ENCODE peak calls at places on chromosome 15, in six cellular contexts. C is CD8-positive, alpha-beta T cell; U is ovary; N is GM23248; X is cardiac muscle cell; V is HepG2. Z is an unnamed sample. For H3K4me1 and H3K36me3, the result is how much of the 10 kb centered on the place peaks cover.

GRCh38 chr15:31136016-31136415 is 34.5 kb upstream of the TRPM1 start:
- DNase-seq in C (no peak), U (no peak), N (no peak), X (no peak), V (peak), Z (no peak)

GRCh38 chr15:65666257-65666656 is 44.5 kb downstream of the SLC24A1 start:
- DNase-seq in C (no peak), U (no peak), N (peak), X (no peak), V (no peak), Z (no peak)

GRCh38 chr15:91853501-91853967 is at the start of gene SLCO3A1:
- DNase-seq in C (peak), U (peak), N (peak), X (peak), V (no peak), Z (peak)

GRCh38 chr15:76190767-76191538 is 120.3 kb downstream of the ETFA start:
- DNase-seq in C (peak), U (peak), N (peak), X (peak), V (peak), Z (peak)

GRCh38 chr15:88246081-88246480 is 10.5 kb downstream of the NTRK3 start:
- DNase-seq in C (no peak), U (no peak), N (no peak), X (no peak), V (no peak), Z (no peak)

GRCh38 chr15:50880651-50881114 is 27.8 kb upstream of the AP4E1 start:
- DNase-seq in C (no peak), U (no peak), N (peak), X (no peak), V (no peak), Z (peak)

GRCh38 chr15:41489641-41490040 is 4.0 kb upstream of the ITPKA start:
- DNase-seq in C (no peak), U (no peak), N (no peak), X (no peak), V (no peak), Z (no peak)

GRCh38 chr15:51343466-51343865 is 2.0 kb downstream of the GLDN start:
- DNase-seq in C (no peak), U (no peak), N (no peak), X (no peak), V (no peak), Z (no peak)

GRCh38 chr15:65082303-65082958 is 5.9 kb downstream of the KBTBD13 start:
- DNase-seq in C (no peak), U (no peak), N (no peak), X (peak), V (no peak), Z (no peak)

GRCh38 chr15:98802187-98802586 is 153.8 kb downstream of the IGF1R start:
- DNase-seq in C (no peak), U (no peak), N (no peak), X (no peak), V (no peak), Z (no peak)
- H3K4me1 ChIP-seq in C (under half), U (under half), N (under half), X (under half), V (half or more), Z (under half)

DNA sequence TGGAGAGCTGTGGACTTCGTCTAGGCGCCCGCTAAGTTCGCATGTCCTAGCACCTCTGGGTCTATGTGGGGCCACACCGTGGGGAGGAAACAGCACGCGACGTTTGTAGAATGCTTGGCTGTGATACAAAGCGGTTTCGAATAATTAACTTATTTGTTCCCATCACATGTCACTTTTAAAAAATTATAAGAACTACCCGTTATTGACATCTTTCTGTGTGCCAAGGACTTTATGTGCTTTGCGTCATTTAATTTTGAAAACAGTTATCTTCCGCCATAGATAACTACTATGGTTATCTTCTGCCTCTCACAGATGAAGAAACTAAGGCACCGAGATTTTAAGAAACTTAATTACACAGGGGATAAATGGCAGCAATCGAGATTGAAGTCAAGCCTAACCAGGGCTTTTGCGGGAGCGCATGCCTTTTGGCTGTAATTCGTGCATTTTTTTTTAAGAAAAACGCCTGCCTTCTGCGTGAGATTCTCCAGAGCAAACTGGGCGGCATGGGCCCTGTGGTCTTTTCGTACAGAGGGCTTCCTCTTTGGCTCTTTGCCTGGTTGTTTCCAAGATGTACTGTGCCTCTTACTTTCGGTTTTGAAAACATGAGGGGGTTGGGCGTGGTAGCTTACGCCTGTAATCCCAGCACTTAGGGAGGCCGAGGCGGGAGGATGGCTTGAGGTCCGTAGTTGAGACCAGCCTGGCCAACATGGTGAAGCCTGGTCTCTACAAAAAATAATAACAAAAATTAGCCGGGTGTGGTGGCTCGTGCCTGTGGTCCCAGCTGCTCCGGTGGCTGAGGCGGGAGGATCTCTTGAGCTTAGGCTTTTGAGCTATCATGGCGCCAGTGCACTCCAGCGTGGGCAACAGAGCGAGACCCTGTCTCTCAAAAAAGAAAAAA is 1.0 kb downstream of the B2M start:
- DNase-seq in C (peak), U (peak), N (peak), X (no peak), V (peak), Z (peak)
- H3K36me3 ChIP-seq in C (under half), U (under half), N (under half), X (under half), V (under half), Z (under half)

GRCh38 chr15:38072007-38072506 is 137.6 kb downstream of the TMCO5A start:
- DNase-seq in C (no peak), U (no peak), N (no peak), X (no peak), V (no peak), Z (no peak)
- H3K4me1 ChIP-seq in C (under half), U (under half), N (under half), X (under half), V (under half), Z (under half)

GRCh38 chr15:43775411-43775965 is 1.3 kb downstream of the ELL3 start:
- DNase-seq in C (no peak), U (peak), N (peak), X (peak), V (peak), Z (no peak)

GRCh38 chr15:43774062-43774461 is 2.7 kb downstream of the ELL3 start:
- DNase-seq in C (no peak), U (no peak), N (no peak), X (no peak), V (no peak), Z (no peak)

GRCh38 chr15:43769584-43770228 is 7.1 kb downstream of the ELL3 start:
- DNase-seq in C (peak), U (no peak), N (peak), X (peak), V (peak), Z (peak)

GRCh38 chr15:43772624-43773023 is 4.1 kb downstream of the ELL3 start:
- DNase-seq in C (no peak), U (no peak), N (no peak), X (no peak), V (no peak), Z (no peak)

GRCh38 chr15:43771816-43772215 is 5.0 kb downstream of the ELL3 start:
- DNase-seq in C (no peak), U (no peak), N (no peak), X (no peak), V (no peak), Z (no peak)
- H3K36me3 ChIP-seq in C (under half), U (under half), N (half or more), X (half or more), V (half or more), Z (half or more)

DNA sequence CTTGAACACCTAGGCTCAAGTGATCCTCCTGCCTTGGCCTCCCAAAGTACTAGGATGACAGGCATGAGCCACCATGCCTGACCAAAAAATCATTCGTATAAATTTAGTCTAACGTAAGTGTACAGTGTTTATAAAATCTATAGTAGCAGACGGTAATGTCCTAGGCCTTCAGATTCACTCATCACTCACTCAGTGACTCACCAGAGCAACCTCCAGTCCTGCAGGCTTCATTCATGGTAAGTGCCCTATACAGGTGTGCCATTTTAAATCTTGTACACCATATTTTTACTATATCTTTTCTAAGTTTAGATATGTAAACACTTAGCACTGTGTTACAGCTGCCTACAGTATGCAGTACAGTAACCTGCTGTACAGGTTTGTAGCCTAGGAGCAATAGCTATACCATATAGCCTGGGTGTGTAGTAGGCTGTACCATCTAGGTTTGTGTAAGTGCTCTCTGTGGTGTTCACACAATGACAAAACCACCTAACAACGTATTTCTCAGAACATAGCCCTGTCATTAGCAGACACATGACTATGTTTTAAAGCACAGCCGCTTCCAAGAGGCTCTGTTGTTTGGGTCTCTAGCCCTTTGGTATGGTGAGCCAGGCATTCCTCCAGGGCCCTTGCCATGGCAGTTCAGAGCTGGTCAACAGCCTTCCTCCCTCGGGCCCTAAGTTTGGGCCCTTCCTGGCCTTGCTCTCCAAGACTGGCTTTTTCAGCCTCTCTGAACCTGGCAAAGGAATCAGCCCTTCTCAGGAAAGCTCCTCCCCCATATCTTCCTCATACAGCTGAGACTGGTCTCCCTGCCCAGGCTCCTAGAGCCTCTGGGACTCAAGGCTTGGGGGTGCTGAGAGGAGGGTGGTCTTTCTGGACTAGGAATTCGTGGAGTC is 1.9 kb upstream of the CCDC9B start:
- DNase-seq in C (no peak), U (no peak), N (peak), X (no peak), V (no peak), Z (no peak)
- H3K4me1 ChIP-seq in C (under half), U (under half), N (half or more), X (under half), V (half or more), Z (under half)

GRCh38 chr15:43151688-43152087 is 18.3 kb downstream of the TMEM62 start:
- DNase-seq in C (no peak), U (no peak), N (no peak), X (no peak), V (no peak), Z (peak)
- H3K36me3 ChIP-seq in C (under half), U (under half), N (under half), X (under half), V (half or more), Z (under half)

Z was measured in CD4-positive, alpha-beta memory T cell.